ENCODE peak calls at places on chromosomes 6 and 20, in four cellular contexts. One of them, this sample, is unnamed.

GRCh38 chr6:165849539-165850430 is 186.7 kb upstream of the PDE10A start:
- DNase-seq in HepG2: no peak
- DNase-seq in HCT116: no peak
- DNase-seq in K562: no peak
- DNase-seq in this sample: no peak

GRCh38 chr6:11650297-11650696 is 112.7 kb downstream of the TMEM170B start:
- DNase-seq in HepG2: no peak
- DNase-seq in HCT116: no peak
- DNase-seq in K562: no peak
- DNase-seq in this sample: no peak

GRCh38 chr20:40835321-40835720 is 146.3 kb upstream of the MAFB start:
- DNase-seq in HepG2: no peak
- DNase-seq in HCT116: no peak
- DNase-seq in K562: no peak
- DNase-seq in this sample: no peak

GRCh38 chr20:63830821-63831593 is at the start of gene ZBTB46:
- DNase-seq in HepG2: no peak
- DNase-seq in HCT116: no peak
- DNase-seq in K562: peak; percentile 98
- DNase-seq in this sample: no peak

GRCh38 chr6:7590918-7591302 is 912 bp downstream of the SNRNP48 start:
- DNase-seq in HepG2: peak; percentile 30
- DNase-seq in HCT116: no peak
- DNase-seq in K562: peak; percentile 53
- DNase-seq in this sample: no peak

GRCh38 chr6:149852180-149852579 is 12.0 kb downstream of the LRP11 start:
- DNase-seq in HepG2: no peak
- DNase-seq in HCT116: no peak
- DNase-seq in K562: no peak
- DNase-seq in this sample: no peak

GRCh38 chr6:42193491-42193894 is 1.3 kb downstream of the GUCA1B start:
- DNase-seq in HepG2: no peak
- DNase-seq in HCT116: no peak
- DNase-seq in K562: peak; percentile 51
- DNase-seq in this sample: no peak

GRCh38 chr6:1322725-1323219 is 10.9 kb downstream of the FOXQ1 start:
- DNase-seq in HepG2: peak; percentile 94
- DNase-seq in HCT116: no peak
- DNase-seq in K562: no peak
- DNase-seq in this sample: no peak

GRCh38 chr20:13029687-13030510 is 21.1 kb downstream of the SPTLC3 start:
- DNase-seq in HepG2: peak; percentile 80
- DNase-seq in HCT116: peak; percentile 12
- DNase-seq in K562: no peak
- DNase-seq in this sample: peak; percentile 55

GRCh38 chr6:67779876-67780275 is 855.2 kb upstream of the ADGRB3 start:
- DNase-seq in HepG2: no peak
- DNase-seq in HCT116: no peak
- DNase-seq in K562: no peak
- DNase-seq in this sample: no peak

GRCh38 chr6:138654715-138655634 is 118.6 kb upstream of the CCDC28A start:
- DNase-seq in HepG2: no peak
- DNase-seq in HCT116: peak; percentile 16
- DNase-seq in K562: no peak
- DNase-seq in this sample: no peak

GRCh38 chr6:135946674-135947073 is 95.2 kb downstream of the PDE7B start:
- DNase-seq in HepG2: no peak
- DNase-seq in HCT116: no peak
- DNase-seq in K562: no peak
- DNase-seq in this sample: no peak

GRCh38 chr6:99882151-99882702 is 111.8 kb downstream of the MCHR2 start:
- DNase-seq in HepG2: no peak
- DNase-seq in HCT116: no peak
- DNase-seq in K562: no peak
- DNase-seq in this sample: no peak

GRCh38 chr20:22315771-22316170 is 268.6 kb downstream of the FOXA2 start:
- DNase-seq in HepG2: no peak
- DNase-seq in HCT116: no peak
- DNase-seq in K562: no peak
- DNase-seq in this sample: no peak

GRCh38 chr6:136969930-136970329 is 47.8 kb downstream of the SLC35D3 start:
- DNase-seq in HepG2: no peak
- DNase-seq in HCT116: no peak
- DNase-seq in K562: no peak
- DNase-seq in this sample: no peak
- TF ChIP-seq TCF7L2 in HepG2: no peak
- TF ChIP-seq TCF7L2 in HCT116: no peak
- TF ChIP-seq TCF7L2 in K562: no peak
- TF ChIP-seq TCF7L2 in this sample: no peak

DNA sequence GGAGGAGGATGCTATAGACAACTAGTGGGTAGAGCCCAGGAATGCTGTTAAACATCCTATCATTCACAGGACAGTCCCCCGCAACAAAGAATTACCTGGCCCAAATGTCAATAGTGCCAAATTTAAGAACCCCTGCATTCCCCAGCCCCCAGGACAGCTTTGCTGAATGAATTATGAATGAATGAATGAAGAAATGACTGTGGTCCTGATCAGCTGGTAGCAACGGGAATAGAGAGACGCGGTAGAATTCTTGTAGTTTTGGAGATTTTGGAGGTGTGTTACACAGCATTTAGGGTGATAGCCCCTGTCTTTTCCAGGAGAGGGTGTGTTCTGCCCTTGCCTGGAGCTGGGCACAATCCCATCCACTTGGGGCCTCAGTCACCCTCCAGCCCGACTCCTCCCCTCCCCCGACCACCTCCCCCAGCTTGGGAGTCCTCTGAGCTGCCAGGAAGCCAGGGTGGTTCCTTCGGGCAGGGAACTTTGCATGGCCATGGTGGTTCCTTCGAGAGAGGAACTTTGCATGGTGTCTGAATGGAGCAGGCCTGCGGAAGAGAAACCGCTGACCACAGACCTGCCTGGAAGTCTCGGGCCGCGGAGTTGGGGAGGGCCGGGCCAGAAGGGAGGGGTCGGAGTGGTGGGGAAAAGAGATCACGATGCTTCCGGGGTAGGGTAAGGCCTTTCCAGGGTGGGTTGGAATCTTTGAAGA is 1.0 kb upstream of the HCK start:
- DNase-seq in HepG2: no peak
- DNase-seq in HCT116: no peak
- DNase-seq in K562: no peak
- DNase-seq in this sample: no peak
- TF ChIP-seq TCF7L2 in HepG2: no peak
- TF ChIP-seq TCF7L2 in HCT116: no peak
- TF ChIP-seq TCF7L2 in K562: no peak
- TF ChIP-seq TCF7L2 in this sample: no peak

GRCh38 chr6:2777249-2777648 is 12.1 kb downstream of the WRNIP1 start:
- DNase-seq in HepG2: no peak
- DNase-seq in HCT116: no peak
- DNase-seq in K562: no peak
- DNase-seq in this sample: no peak
- TF ChIP-seq TCF7L2 in HepG2: no peak
- TF ChIP-seq TCF7L2 in HCT116: no peak
- TF ChIP-seq TCF7L2 in K562: no peak
- TF ChIP-seq TCF7L2 in this sample: no peak

DNA sequence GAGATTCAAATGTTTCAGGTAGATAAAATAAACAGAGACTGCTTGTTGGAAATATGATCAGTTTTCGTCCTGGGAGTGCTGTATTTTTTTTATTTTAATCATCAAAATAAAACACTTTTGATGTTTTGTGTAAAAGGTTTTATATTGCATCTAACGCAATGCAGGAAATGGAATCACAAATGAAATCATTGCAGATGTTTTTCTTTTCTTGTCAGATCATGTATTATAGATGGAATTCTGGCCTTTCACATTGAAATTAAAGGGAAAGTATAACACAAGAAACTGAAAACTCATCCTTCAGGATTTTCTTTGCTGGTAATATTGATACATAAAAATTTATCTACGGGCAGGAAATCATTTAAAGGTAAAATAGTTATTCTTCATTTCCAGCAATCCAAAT is 482.1 kb upstream of the MANEA start:
- DNase-seq in HepG2: no peak
- DNase-seq in HCT116: no peak
- DNase-seq in K562: no peak
- DNase-seq in this sample: no peak
- TF ChIP-seq TCF7L2 in HepG2: no peak
- TF ChIP-seq TCF7L2 in HCT116: no peak
- TF ChIP-seq TCF7L2 in K562: no peak
- TF ChIP-seq TCF7L2 in this sample: no peak

GRCh38 chr20:32544260-32544722 is 40.8 kb downstream of the NOL4L start:
- DNase-seq in HepG2: no peak
- DNase-seq in HCT116: no peak
- DNase-seq in K562: no peak
- DNase-seq in this sample: no peak
- TF ChIP-seq TCF7L2 in HepG2: no peak
- TF ChIP-seq TCF7L2 in HCT116: no peak
- TF ChIP-seq TCF7L2 in K562: no peak
- TF ChIP-seq TCF7L2 in this sample: no peak

GRCh38 chr20:62822788-62823651 is 6.2 kb downstream of the COL9A3 start:
- DNase-seq in HepG2: peak; percentile 98
- DNase-seq in HCT116: peak; percentile 85
- DNase-seq in K562: peak; percentile 93
- DNase-seq in this sample: peak; percentile 55
- TF ChIP-seq TCF7L2 in HepG2: no peak
- TF ChIP-seq TCF7L2 in HCT116: no peak
- TF ChIP-seq TCF7L2 in K562: no peak
- TF ChIP-seq TCF7L2 in this sample: no peak

GRCh38 chr6:105511639-105512038 is 108.8 kb upstream of the PREP start:
- DNase-seq in HepG2: no peak
- DNase-seq in HCT116: no peak
- DNase-seq in K562: no peak
- DNase-seq in this sample: no peak

GRCh38 chr6:105509506-105510331 is 106.8 kb upstream of the PREP start:
- DNase-seq in HepG2: no peak
- DNase-seq in HCT116: peak; percentile 6
- DNase-seq in K562: peak; percentile 8
- DNase-seq in this sample: no peak

GRCh38 chr6:105507811-105508210 is 104.9 kb upstream of the PREP start:
- DNase-seq in HepG2: no peak
- DNase-seq in HCT116: no peak
- DNase-seq in K562: no peak
- DNase-seq in this sample: no peak

GRCh38 chr6:105514306-105514705 is 111.4 kb upstream of the PREP start:
- DNase-seq in HepG2: no peak
- DNase-seq in HCT116: no peak
- DNase-seq in K562: no peak
- DNase-seq in this sample: no peak

DNA sequence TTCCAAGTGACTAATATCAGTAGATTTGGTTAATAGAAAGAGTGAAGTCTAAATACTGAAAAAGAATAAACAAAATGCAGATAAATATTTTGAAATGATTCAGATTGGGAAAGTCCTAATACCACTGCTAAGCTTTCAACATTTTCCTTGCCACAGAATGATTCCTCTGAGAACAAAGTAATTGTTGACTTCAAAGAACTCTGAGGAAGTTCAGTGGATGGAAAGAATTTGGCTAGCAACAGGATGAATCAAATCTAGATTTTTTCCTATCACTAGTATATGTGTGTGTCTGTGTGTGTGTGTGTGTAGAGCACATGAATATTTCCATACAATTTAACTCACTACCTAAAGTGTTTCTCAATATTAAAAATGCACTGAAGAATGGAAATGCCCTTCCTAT is 107.9 kb upstream of the PREP start:
- DNase-seq in HepG2: no peak
- DNase-seq in HCT116: no peak
- DNase-seq in K562: no peak
- DNase-seq in this sample: no peak
- TF ChIP-seq TCF7L2 in HepG2: no peak
- TF ChIP-seq TCF7L2 in HCT116: no peak
- TF ChIP-seq TCF7L2 in K562: no peak
- TF ChIP-seq TCF7L2 in this sample: no peak

This sample was measured in Panc1.